ENCODE peak calls at places on chromosomes 4 and X, in seven cellular contexts. L is SJSA1; Z is suprapubic skin; I is neuronal stem cell; B is lower lobe of right lung; T is CD4-positive, CD25-positive, alpha-beta regulatory T cell; K is PC-3. Y is an unnamed sample.

GRCh38 chrX:53580742-53581504 is 105.6 kb downstream of the HUWE1 start:
- DNase-seq in L (no peak), Z (no peak), I (no peak), B (no peak), T (no peak), K (no peak), Y (no peak)

GRCh38 chrX:77899081-77899828 is at the start of gene COX7B:
- DNase-seq in L (peak; percentile 66), Z (no peak), I (peak; percentile 89), B (peak; percentile 45), T (peak; percentile 69), K (peak; percentile 99), Y (peak; percentile 74)

GRCh38 chr4:75752637-75753036 is 28.3 kb downstream of the USO1 start:
- DNase-seq in L (no peak), Z (no peak), I (no peak), B (no peak), T (no peak), K (no peak), Y (no peak)

GRCh38 chrX:72305286-72306084 is at the start of gene CITED1:
- DNase-seq in L (no peak), Z (no peak), I (peak; percentile 18), B (peak; percentile 41), T (no peak), K (no peak), Y (no peak)

GRCh38 chrX:120401301-120401700 is 39.4 kb downstream of the ATP1B4 start:
- DNase-seq in L (no peak), Z (no peak), I (no peak), B (no peak), T (no peak), K (no peak), Y (no peak)

GRCh38 chr4:181968371-181968770 is 274.8 kb upstream of the TENM3 start:
- DNase-seq in L (no peak), Z (no peak), I (no peak), B (no peak), T (no peak), K (no peak), Y (no peak)

GRCh38 chr4:109998867-109999303 is 86.2 kb downstream of the EGF start:
- DNase-seq in L (no peak), Z (no peak), I (peak; percentile 64), B (no peak), T (peak; percentile 14), K (peak; percentile 75), Y (no peak)

GRCh38 chr4:159547645-159548308 is 444.9 kb downstream of the RAPGEF2 start:
- DNase-seq in L (no peak), Z (no peak), I (no peak), B (no peak), T (no peak), K (peak; percentile 25), Y (no peak)

GRCh38 chr4:54802336-54802735 is 144.6 kb downstream of the KIT start:
- DNase-seq in L (no peak), Z (no peak), I (no peak), B (no peak), T (no peak), K (no peak), Y (no peak)

GRCh38 chrX:1536712-1537030 is 314 bp downstream of the P2RY8 start:
- DNase-seq in L (peak; percentile 35), Z (peak; percentile 35), I (no peak), B (no peak), T (no peak), K (no peak), Y (no peak)

GRCh38 chrX:14027511-14028019 is 2.1 kb downstream of the GEMIN8 start:
- DNase-seq in L (no peak), Z (no peak), I (no peak), B (no peak), T (no peak), K (peak; percentile 86), Y (peak; percentile 68)
- H3K27ac ChIP-seq in L (peak overlapping the region; percentile 81), Z (no peak overlapping the region), I (no peak overlapping the region), B (peak overlapping the region; percentile 36), T (peak overlapping the region; percentile 33), K (peak overlapping the region; percentile 98), Y (peak overlapping the region; percentile 88)

DNA sequence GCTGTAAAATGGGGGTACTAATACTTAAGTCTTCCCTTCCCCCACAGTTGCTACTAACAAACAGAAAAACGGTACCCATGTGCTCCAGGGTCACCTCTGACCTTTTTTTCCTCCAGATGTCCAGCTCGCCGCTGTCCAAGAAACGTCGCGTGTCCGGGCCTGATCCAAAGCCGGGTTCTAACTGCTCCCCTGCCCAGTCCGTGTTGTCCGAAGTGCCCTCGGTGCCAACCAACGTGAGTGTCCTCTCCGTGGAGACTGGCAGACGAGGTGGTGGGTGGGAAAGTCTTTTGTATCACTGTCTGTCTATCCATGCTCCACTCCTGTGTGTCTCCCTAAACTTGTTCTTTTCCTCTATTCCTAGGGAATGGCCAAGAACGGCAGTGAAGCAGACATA is 5.1 kb downstream of the UBA1 start:
- DNase-seq in L (no peak), Z (no peak), I (no peak), B (no peak), T (no peak), K (no peak), Y (no peak)
- H3K27ac ChIP-seq in L (no peak overlapping the region), Z (no peak overlapping the region), I (no peak overlapping the region), B (no peak overlapping the region), T (no peak overlapping the region), K (no peak overlapping the region), Y (peak overlapping the region; percentile 43)

GRCh38 chrX:68697465-68698125 is 50.1 kb downstream of the STARD8 start:
- DNase-seq in L (no peak), Z (no peak), I (no peak), B (no peak), T (no peak), K (no peak), Y (no peak)
- H3K27ac ChIP-seq in L (no peak overlapping the region), Z (no peak overlapping the region), I (no peak overlapping the region), B (peak overlapping the region; percentile 64), T (no peak overlapping the region), K (no peak overlapping the region), Y (no peak overlapping the region)

GRCh38 chr4:13980317-13980716 is 352.8 kb upstream of the BOD1L1 start:
- DNase-seq in L (no peak), Z (no peak), I (no peak), B (no peak), T (no peak), K (peak; percentile 72), Y (peak; percentile 57)
- H3K27ac ChIP-seq in L (no peak overlapping the region), Z (no peak overlapping the region), I (no peak overlapping the region), B (no peak overlapping the region), T (no peak overlapping the region), K (peak overlapping the region; percentile 36), Y (no peak overlapping the region)

GRCh38 chrX:2748815-2749188 is 3.0 kb upstream of the XG start:
- DNase-seq in L (no peak), Z (no peak), I (no peak), B (no peak), T (no peak), K (no peak), Y (no peak)

GRCh38 chrX:2756534-2756933 is 4.7 kb downstream of the XG start:
- DNase-seq in L (no peak), Z (no peak), I (no peak), B (no peak), T (no peak), K (no peak), Y (no peak)

GRCh38 chrX:2748171-2748814 is 3.5 kb upstream of the XG start:
- DNase-seq in L (no peak), Z (no peak), I (no peak), B (no peak), T (no peak), K (no peak), Y (peak; percentile 5)

GRCh38 chrX:2751291-2751690 is 549 bp upstream of the XG start:
- DNase-seq in L (no peak), Z (no peak), I (no peak), B (no peak), T (no peak), K (no peak), Y (no peak)
- H3K27ac ChIP-seq in L (no peak overlapping the region), Z (peak overlapping the region; percentile 79), I (no peak overlapping the region), B (no peak overlapping the region), T (no peak overlapping the region), K (no peak overlapping the region), Y (peak overlapping the region; percentile 58)

DNA sequence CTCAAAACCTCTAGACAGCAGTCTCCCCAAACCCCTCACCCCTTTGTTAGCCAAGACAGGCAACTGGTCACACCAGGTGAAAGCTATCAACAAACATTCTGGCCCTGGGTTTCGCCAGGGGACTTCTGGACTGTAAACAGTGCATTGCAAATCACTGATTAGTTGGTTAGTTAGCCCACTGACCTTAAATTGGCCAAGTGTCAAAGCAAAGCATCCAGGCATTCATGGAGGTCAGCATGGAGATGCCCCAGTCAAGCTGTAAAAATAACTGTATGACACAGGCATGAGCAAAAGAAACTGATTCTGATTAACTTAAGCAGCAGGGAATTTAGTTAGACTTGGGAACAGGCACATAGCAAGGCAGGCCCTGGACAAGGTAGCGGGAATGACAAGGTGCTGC is 156.0 kb upstream of the TTC29 start:
- DNase-seq in L (no peak), Z (no peak), I (no peak), B (no peak), T (no peak), K (no peak), Y (no peak)
- H3K27ac ChIP-seq in L (no peak overlapping the region), Z (no peak overlapping the region), I (no peak overlapping the region), B (no peak overlapping the region), T (no peak overlapping the region), K (no peak overlapping the region), Y (no peak overlapping the region)

GRCh38 chr4:98601719-98602118 is 56.7 kb downstream of the TSPAN5 start:
- DNase-seq in L (no peak), Z (no peak), I (no peak), B (no peak), T (no peak), K (peak; percentile 16), Y (peak; percentile 43)
- H3K27ac ChIP-seq in L (no peak overlapping the region), Z (no peak overlapping the region), I (no peak overlapping the region), B (no peak overlapping the region), T (no peak overlapping the region), K (no peak overlapping the region), Y (peak overlapping the region; percentile 26)

DNA sequence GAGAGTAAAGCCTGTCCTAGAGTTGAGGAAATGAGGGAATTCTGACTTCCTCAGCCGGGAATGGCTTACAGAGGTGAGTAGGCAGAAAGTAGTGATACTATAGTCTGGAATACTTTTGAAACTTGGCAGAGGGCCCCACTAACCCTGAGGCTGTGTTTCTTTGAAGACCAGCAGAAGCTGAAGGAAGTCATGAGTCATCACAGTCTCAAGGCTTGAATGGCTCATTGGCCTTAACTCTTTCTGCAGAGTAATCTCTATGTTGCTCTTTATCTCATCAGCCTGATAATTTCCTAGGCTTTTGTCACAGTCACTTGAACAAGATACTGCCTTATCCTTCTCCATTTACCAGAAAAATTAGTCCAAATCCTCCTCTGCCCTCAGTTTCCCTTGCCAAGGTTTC is 80.8 kb downstream of the ANKRD50 start:
- DNase-seq in L (peak; percentile 84), Z (no peak), I (no peak), B (no peak), T (no peak), K (peak; percentile 96), Y (peak; percentile 89)
- H3K27ac ChIP-seq in L (peak overlapping the region; percentile 18), Z (no peak overlapping the region), I (no peak overlapping the region), B (no peak overlapping the region), T (no peak overlapping the region), K (peak overlapping the region; percentile 54), Y (peak overlapping the region; percentile 67)

Y was measured in epithelial cell of prostate.